ENCODE peak calls at places on chromosomes 6 and 20, in ten cellular contexts. D is transverse colon, U is uterus, Y is lower leg skin, A is HCT116, R is H54, T is upper lobe of left lung, Q is A549, B is adrenal gland, C is GM12891. J is an unnamed sample.

GRCh38 chr6:138011413-138011812 is 95.8 kb downstream of the PERP start:
- DNase-seq in D (no peak), U (no peak), Y (no peak), A (no peak), R (no peak), T (no peak), Q (no peak), B (no peak), C (no peak), J (no peak)

GRCh38 chr6:26555505-26556262 is 17.5 kb downstream of the HMGN4 start:
- DNase-seq in D (no peak), U (no peak), Y (no peak), A (no peak), R (no peak), T (no peak), Q (no peak), B (no peak), C (no peak), J (peak)

GRCh38 chr6:52399511-52400315 is 20.4 kb upstream of the EFHC1 start:
- DNase-seq in D (peak), U (no peak), Y (no peak), A (no peak), R (peak), T (peak), Q (no peak), B (peak), C (no peak), J (peak)

GRCh38 chr20:45892049-45892816 is 1.1 kb downstream of the CTSA start:
- DNase-seq in D (peak), U (no peak), Y (no peak), A (no peak), R (peak), T (peak), Q (peak), B (peak), C (no peak), J (peak)

GRCh38 chr20:1987826-1988225 is 6.0 kb downstream of the PDYN start:
- DNase-seq in D (no peak), U (no peak), Y (peak), A (no peak), R (peak), T (no peak), Q (no peak), B (peak), C (no peak), J (no peak)

GRCh38 chr6:1031671-1032070 is 280.2 kb upstream of the FOXQ1 start:
- DNase-seq in D (no peak), U (no peak), Y (no peak), A (no peak), R (no peak), T (no peak), Q (no peak), B (no peak), C (no peak), J (no peak)

GRCh38 chr6:68633654-68634502 is 1.2 kb upstream of the ADGRB3 start:
- DNase-seq in D (no peak), U (no peak), Y (no peak), A (no peak), R (no peak), T (no peak), Q (no peak), B (no peak), C (no peak), J (no peak)

GRCh38 chr6:90110971-90111370 is 185.7 kb downstream of the BACH2 start:
- DNase-seq in D (no peak), U (no peak), Y (no peak), A (no peak), R (no peak), T (no peak), Q (no peak), B (no peak), C (no peak), J (no peak)

GRCh38 chr6:168159503-168159902 is 80.5 kb upstream of the FRMD1 start:
- DNase-seq in D (no peak), U (no peak), Y (peak), A (no peak), R (no peak), T (no peak), Q (no peak), B (no peak), C (no peak), J (no peak)

GRCh38 chr6:43986177-43986825 is 141.0 kb downstream of the MRPL14 start:
- DNase-seq in D (no peak), U (no peak), Y (no peak), A (no peak), R (no peak), T (no peak), Q (no peak), B (no peak), C (no peak), J (peak)

GRCh38 chr6:161226005-161226964 is 47.6 kb downstream of the AGPAT4 start:
- DNase-seq in D (no peak), U (no peak), Y (no peak), A (no peak), R (no peak), T (no peak), Q (no peak), B (no peak), C (no peak), J (peak)

GRCh38 chr6:139364302-139364981 is 10.0 kb downstream of the CITED2 start:
- DNase-seq in D (no peak), U (no peak), Y (no peak), A (no peak), R (no peak), T (no peak), Q (peak), B (no peak), C (peak), J (peak)

GRCh38 chr6:158737710-158738615 is 81.2 kb downstream of the EZR start:
- DNase-seq in D (peak), U (no peak), Y (no peak), A (peak), R (no peak), T (no peak), Q (peak), B (peak), C (no peak), J (no peak)

GRCh38 chr6:147161974-147162495 is 42.2 kb upstream of the STXBP5 start:
- DNase-seq in D (peak), U (no peak), Y (no peak), A (no peak), R (no peak), T (no peak), Q (no peak), B (no peak), C (no peak), J (peak)

GRCh38 chr6:25788305-25788922 is 33.9 kb downstream of the SLC17A4 start:
- DNase-seq in D (peak), U (peak), Y (no peak), A (peak), R (peak), T (peak), Q (peak), B (peak), C (no peak), J (peak)

GRCh38 chr20:24747015-24747712 is 201.9 kb upstream of the CST7 start:
- DNase-seq in D (no peak), U (no peak), Y (peak), A (no peak), R (no peak), T (peak), Q (no peak), B (no peak), C (no peak), J (no peak)

GRCh38 chr6:49087372-49087771 is 375.7 kb downstream of the MMUT start:
- DNase-seq in D (no peak), U (no peak), Y (no peak), A (no peak), R (no peak), T (no peak), Q (no peak), B (no peak), C (no peak), J (no peak)

DNA sequence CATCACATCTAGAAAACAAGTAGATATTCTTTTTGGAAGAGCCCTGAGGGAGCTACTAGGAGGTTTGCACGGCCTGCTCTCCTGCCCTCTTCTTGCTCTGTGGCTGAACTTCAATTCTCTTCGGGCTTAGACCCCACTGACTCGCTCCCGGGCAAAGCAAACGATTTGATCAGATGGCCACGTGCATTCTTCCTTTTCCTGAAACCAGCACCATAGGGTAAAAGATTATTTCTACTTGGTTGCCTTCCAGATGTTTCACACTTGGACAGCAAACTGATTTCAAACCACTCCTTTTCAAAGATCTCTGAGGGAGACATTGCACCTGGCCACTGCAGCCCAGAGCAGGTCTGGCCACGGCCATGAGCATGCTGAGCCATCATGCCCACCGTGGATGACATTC is at the start of gene SLC22A1:
- DNase-seq in D (no peak), U (no peak), Y (no peak), A (no peak), R (no peak), T (no peak), Q (no peak), B (no peak), C (no peak), J (no peak)
- TF ChIP-seq POLR2A in D (no peak), U (no peak), Y (no peak), A (no peak), R (no peak), T (no peak), Q (no peak), B (no peak), C (no peak), J (no peak)

DNA sequence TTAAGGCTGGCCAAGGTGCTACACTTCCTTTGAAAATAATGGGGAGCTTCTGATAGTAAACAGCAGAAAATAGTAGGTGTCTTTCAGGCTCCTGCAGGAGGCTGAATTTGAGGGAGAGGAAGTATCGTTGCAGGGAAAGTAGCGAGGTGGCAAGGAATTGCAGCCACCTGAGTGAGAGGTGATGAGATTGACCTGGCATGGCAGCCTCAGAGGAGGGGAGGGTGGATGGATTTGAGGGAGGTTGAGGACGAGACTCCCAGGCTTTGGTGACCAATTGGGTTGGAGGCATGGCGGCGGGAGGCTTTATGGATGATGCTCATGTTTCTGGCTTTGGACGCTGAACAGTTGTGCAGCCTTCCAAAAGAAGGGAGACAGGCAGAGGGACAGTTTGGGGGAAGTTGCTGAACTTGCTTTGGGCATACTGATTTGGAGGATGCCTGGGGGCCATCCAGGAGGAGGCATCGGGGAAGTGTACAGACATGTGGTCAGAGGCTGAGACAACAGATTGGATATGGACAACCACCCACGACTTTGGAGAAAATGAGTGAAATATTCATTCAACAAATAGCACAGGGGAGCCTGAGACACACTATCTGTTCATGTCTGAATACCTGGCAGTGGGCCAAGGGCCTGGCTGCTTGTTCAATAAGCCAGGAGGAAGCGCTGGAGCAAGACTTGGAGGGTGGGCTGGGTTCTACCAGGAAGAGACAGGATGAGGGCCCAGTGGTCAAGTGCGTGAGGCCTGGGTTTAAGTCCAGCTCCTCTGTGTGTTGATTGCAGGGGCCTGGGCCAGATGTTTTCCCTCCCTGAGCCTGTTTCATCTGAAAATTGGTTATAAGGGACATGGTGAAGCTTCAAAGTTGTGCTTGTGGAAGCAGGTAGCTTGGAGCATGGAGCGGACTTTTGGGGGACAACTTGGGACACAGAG is 113.2 kb downstream of the CEBPB start:
- DNase-seq in D (peak), U (peak), Y (peak), A (no peak), R (no peak), T (peak), Q (no peak), B (peak), C (no peak), J (peak)
- TF ChIP-seq POLR2A in D (no peak), U (no peak), Y (no peak), A (no peak), R (no peak), T (no peak), Q (no peak), B (no peak), C (no peak), J (no peak)

GRCh38 chr6:34276191-34276590 is 27.4 kb upstream of the SMIM29 start:
- DNase-seq in D (no peak), U (no peak), Y (no peak), A (no peak), R (no peak), T (no peak), Q (no peak), B (no peak), C (no peak), J (no peak)

GRCh38 chr6:34277763-34278112 is 28.9 kb upstream of the SMIM29 start:
- DNase-seq in D (no peak), U (no peak), Y (no peak), A (no peak), R (no peak), T (no peak), Q (no peak), B (no peak), C (no peak), J (no peak)

GRCh38 chr6:34276881-34277762 is 28.3 kb upstream of the SMIM29 start:
- DNase-seq in D (no peak), U (no peak), Y (no peak), A (no peak), R (no peak), T (no peak), Q (no peak), B (no peak), C (no peak), J (no peak)

GRCh38 chr6:34281702-34282334 is 33.0 kb upstream of the SMIM29 start:
- DNase-seq in D (no peak), U (no peak), Y (no peak), A (no peak), R (no peak), T (no peak), Q (no peak), B (no peak), C (no peak), J (no peak)

DNA sequence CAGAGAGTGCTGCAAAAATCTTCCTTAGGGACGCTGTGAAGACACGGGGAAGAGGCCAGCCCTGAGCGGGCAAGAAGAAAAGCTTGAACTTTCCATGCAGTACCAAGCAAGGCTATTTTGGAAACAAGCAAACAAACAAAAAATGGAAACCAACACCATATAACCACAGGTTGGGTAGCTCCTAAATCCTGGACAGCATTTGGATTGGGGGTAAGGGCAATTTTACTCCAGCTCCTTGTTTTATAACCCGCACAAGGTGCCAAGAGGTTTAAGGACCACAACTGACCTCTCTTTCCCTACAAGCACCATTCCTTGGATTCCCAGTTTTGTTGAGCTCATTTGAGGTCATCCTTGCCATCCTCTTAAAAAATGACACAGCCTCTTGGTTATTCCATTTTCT is 31.4 kb upstream of the SMIM29 start:
- DNase-seq in D (no peak), U (no peak), Y (no peak), A (no peak), R (no peak), T (no peak), Q (no peak), B (no peak), C (no peak), J (no peak)
- TF ChIP-seq POLR2A in D (no peak), U (no peak), Y (no peak), A (no peak), R (no peak), T (no peak), Q (no peak), B (no peak), C (no peak), J (no peak)

GRCh38 chr20:51144476-51144875 is 121.6 kb upstream of the KCNG1 start:
- DNase-seq in D (no peak), U (no peak), Y (peak), A (no peak), R (no peak), T (no peak), Q (no peak), B (no peak), C (no peak), J (no peak)
- TF ChIP-seq POLR2A in D (no peak), U (no peak), Y (no peak), A (no peak), R (no peak), T (no peak), Q (no peak), B (no peak), C (no peak), J (no peak)

DNA sequence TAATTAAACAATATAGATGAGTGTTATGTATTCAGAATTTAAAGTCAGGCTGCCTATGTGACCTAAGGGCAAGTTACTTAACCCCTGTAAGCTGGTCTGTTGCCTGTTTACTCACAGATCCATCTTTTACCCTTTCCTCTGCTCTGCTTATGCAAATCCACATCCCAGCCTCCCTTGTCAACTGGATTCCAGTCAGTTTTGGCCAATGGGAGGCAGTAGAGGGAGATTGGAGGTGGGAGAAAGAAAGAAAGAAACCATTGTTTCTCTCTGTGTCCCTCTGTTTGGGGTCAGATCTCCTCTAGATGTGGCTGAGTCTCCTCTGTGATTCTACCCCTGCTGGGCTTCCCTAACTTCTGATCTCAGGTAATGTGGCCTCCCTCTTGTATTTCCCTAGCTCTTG is 266.8 kb upstream of the PLN start:
- DNase-seq in D (no peak), U (no peak), Y (no peak), A (no peak), R (no peak), T (no peak), Q (no peak), B (no peak), C (no peak), J (no peak)
- TF ChIP-seq POLR2A in D (no peak), U (no peak), Y (no peak), A (no peak), R (no peak), T (no peak), Q (no peak), B (no peak), C (no peak), J (no peak)

GRCh38 chr20:384723-385122 is 4.2 kb downstream of the TRIB3 start:
- DNase-seq in D (no peak), U (no peak), Y (no peak), A (no peak), R (no peak), T (no peak), Q (no peak), B (no peak), C (no peak), J (peak)

GRCh38 chr20:382291-383115 is 1.9 kb downstream of the TRIB3 start:
- DNase-seq in D (no peak), U (no peak), Y (no peak), A (no peak), R (no peak), T (no peak), Q (no peak), B (no peak), C (no peak), J (no peak)

GRCh38 chr20:381581-382290 is 1.2 kb downstream of the TRIB3 start:
- DNase-seq in D (peak), U (peak), Y (peak), A (peak), R (no peak), T (peak), Q (peak), B (peak), C (peak), J (peak)

GRCh38 chr20:385448-385847 is 4.9 kb downstream of the TRIB3 start:
- DNase-seq in D (no peak), U (no peak), Y (no peak), A (no peak), R (no peak), T (no peak), Q (no peak), B (no peak), C (no peak), J (no peak)

DNA sequence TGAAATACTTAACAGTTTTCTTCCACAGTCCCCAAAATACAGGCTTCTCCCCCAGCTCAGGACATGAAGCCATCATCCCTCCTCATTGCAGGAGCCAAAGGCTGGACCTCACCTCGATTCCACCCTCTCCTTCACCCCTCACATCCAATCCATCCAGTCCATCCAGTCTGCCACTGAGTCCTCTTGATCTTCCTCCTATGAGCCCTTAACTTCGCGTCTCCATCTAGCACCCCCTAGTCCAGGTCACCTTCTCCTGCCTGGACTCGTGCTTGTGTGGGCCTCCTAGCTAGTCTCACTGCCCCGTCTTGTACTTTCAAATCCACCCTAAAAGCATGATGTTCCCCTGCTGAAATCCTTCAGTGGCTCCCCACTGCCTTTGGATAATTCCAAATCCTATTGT is 3.3 kb downstream of the TRIB3 start:
- DNase-seq in D (no peak), U (no peak), Y (no peak), A (no peak), R (no peak), T (no peak), Q (no peak), B (no peak), C (no peak), J (no peak)
- TF ChIP-seq POLR2A in D (no peak), U (no peak), Y (no peak), A (no peak), R (no peak), T (no peak), Q (no peak), B (no peak), C (no peak), J (no peak)

GRCh38 chr6:156879235-156879995 is 102.2 kb downstream of the ARID1B start:
- DNase-seq in D (no peak), U (no peak), Y (no peak), A (no peak), R (no peak), T (no peak), Q (no peak), B (no peak), C (no peak), J (no peak)
- TF ChIP-seq POLR2A in D (no peak), U (no peak), Y (no peak), A (no peak), R (no peak), T (no peak), Q (no peak), B (no peak), C (no peak), J (no peak)